ENCODE peak calls at places on chromosomes 11 and 22, in four cellular contexts. E is GM23248, O is lower lobe of right lung, M is fibroblast of the conjunctiva. D is an unnamed sample.

GRCh38 chr11:2098691-2099522 is 40.3 kb downstream of the IGF2 start:
- DNase-seq in E (no peak), O (peak; percentile 41), M (no peak), D (no peak)

GRCh38 chr11:128324051-128324481 is 263.3 kb downstream of the ETS1 start:
- DNase-seq in E (no peak), O (no peak), M (no peak), D (no peak)

GRCh38 chr11:93603225-93603624 is 58.3 kb upstream of the CEP295 start:
- DNase-seq in E (no peak), O (no peak), M (no peak), D (no peak)

GRCh38 chr11:38278457-38279141 is 1680.6 kb upstream of the RAG2 start:
- DNase-seq in E (no peak), O (no peak), M (no peak), D (no peak)

GRCh38 chr11:20458905-20459632 is 71.6 kb downstream of the PRMT3 start:
- DNase-seq in E (no peak), O (no peak), M (no peak), D (peak; percentile 93)

GRCh38 chr11:128523616-128524015 is 63.7 kb downstream of the ETS1 start:
- DNase-seq in E (peak; percentile 88), O (no peak), M (no peak), D (no peak)

GRCh38 chr11:48081151-48082010 is 101.0 kb downstream of the PTPRJ start:
- DNase-seq in E (peak; percentile 92), O (peak; percentile 51), M (no peak), D (no peak)

GRCh38 chr22:26942301-26942927 is 285.0 kb downstream of the MIAT start:
- DNase-seq in E (no peak), O (no peak), M (no peak), D (no peak)

GRCh38 chr22:27472975-27473374 is 328.6 kb downstream of the MN1 start:
- DNase-seq in E (no peak), O (no peak), M (no peak), D (no peak)